ENCODE peak calls at places on chromosomes 13 and 19, in four cellular contexts. F is psoas muscle, K is thoracic aorta, I is Peyer's patch. R is an unnamed sample. For H3K4me1 and H3K36me3, the result is how much of the 10 kb centered on the place peaks cover.

GRCh38 chr19:13102666-13103584 is at the start of gene LYL1:
- DNase-seq in F (peak), K (no peak), I (peak), R (peak)

GRCh38 chr19:40190891-40191835 is at the start of gene MAP3K10:
- DNase-seq in F (peak), K (peak), I (peak), R (peak)

GRCh38 chr19:49556412-49557398 is 23.7 kb downstream of the NOSIP start:
- DNase-seq in F (no peak), K (no peak), I (no peak), R (peak)

GRCh38 chr13:33367931-33368330 is 82.4 kb upstream of the STARD13 start:
- DNase-seq in F (no peak), K (no peak), I (no peak), R (no peak)

GRCh38 chr13:53138369-53139036 is 109.9 kb downstream of the OLFM4 start:
- DNase-seq in F (peak), K (no peak), I (no peak), R (no peak)

GRCh38 chr13:33744589-33745369 is 73.2 kb upstream of the RFC3 start:
- DNase-seq in F (no peak), K (no peak), I (no peak), R (no peak)

GRCh38 chr19:47713046-47714021 is at the start of gene EHD2:
- DNase-seq in F (peak), K (no peak), I (no peak), R (no peak)

GRCh38 chr19:47363758-47364529 is 14.8 kb downstream of the DHX34 start:
- DNase-seq in F (no peak), K (no peak), I (no peak), R (no peak)

GRCh38 chr13:65584126-65584525 is 1646.0 kb downstream of the PCDH9 start:
- DNase-seq in F (no peak), K (no peak), I (no peak), R (no peak)

GRCh38 chr13:109665781-109666249 is 120.6 kb downstream of the IRS2 start:
- DNase-seq in F (no peak), K (no peak), I (no peak), R (no peak)

GRCh38 chr19:48873476-48874308 is 1.5 kb downstream of the PPP1R15A start:
- DNase-seq in F (no peak), K (no peak), I (no peak), R (peak)

GRCh38 chr19:11578342-11579142 is 1.1 kb upstream of the ACP5 start:
- DNase-seq in F (no peak), K (no peak), I (peak), R (peak)

GRCh38 chr13:107847406-107847805 is 367.9 kb downstream of the LIG4 start:
- DNase-seq in F (no peak), K (no peak), I (no peak), R (no peak)

GRCh38 chr13:64371461-64371860 is 2858.7 kb downstream of the PCDH9 start:
- DNase-seq in F (no peak), K (no peak), I (no peak), R (no peak)

GRCh38 chr19:33805313-33805712 is 8.6 kb downstream of the KCTD15 start:
- DNase-seq in F (no peak), K (no peak), I (no peak), R (no peak)

GRCh38 chr19:38194061-38194701 is 29.8 kb downstream of the DPF1 start:
- DNase-seq in F (no peak), K (no peak), I (no peak), R (no peak)

GRCh38 chr13:71770710-71771109 is 96.3 kb downstream of the DACH1 start:
- DNase-seq in F (no peak), K (no peak), I (no peak), R (no peak)

DNA sequence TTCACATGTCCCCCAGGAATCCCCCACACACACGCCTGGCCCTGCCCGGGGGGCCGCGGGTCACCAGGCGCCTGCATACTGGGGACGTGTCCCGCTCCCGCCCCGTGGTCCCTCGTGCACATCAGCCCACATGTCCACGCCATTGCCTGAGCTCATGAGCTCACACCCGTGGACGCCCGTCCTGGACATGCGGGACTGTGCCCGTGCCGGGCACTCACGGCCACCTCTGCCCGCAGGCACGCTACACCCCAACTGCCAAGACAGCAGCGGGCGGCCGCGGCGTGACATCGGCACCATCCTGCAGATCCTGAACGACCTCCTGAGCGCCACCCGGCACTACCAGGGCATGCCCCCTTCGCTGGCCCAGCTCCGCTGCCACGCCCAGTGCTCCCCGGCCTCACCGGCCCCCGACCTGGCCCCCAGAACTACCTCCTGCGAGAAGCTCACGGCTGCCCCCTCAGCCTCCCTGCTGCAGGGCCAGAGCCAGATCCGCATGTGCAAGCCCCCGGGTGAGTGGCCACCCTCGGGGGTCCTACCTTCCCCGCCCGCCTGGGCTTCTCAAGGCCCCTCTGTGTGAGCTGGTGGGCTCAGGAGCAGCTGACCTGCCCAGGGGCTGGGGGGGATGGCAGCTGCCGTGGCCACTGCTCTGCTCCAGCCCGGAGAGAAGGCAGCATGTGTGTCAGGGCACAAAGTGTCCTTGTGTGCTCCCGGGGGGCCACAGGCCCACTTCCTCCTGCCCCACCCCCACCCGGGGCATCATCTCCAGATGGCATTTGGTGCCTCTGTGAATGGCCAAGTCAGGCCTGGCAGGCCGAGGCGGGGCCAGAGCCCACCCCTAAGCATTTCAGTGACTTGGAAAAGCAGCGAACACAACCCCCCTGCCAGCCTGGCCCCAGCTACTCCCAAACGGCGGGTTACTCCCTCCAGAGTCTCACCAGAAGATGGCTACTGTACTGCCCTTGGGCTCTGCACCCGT is 7.1 kb downstream of the MIDN start:
- DNase-seq in F (peak), K (no peak), I (no peak), R (peak)
- H3K4me1 ChIP-seq in F (half or more), K (half or more), I (half or more), R (half or more)

DNA sequence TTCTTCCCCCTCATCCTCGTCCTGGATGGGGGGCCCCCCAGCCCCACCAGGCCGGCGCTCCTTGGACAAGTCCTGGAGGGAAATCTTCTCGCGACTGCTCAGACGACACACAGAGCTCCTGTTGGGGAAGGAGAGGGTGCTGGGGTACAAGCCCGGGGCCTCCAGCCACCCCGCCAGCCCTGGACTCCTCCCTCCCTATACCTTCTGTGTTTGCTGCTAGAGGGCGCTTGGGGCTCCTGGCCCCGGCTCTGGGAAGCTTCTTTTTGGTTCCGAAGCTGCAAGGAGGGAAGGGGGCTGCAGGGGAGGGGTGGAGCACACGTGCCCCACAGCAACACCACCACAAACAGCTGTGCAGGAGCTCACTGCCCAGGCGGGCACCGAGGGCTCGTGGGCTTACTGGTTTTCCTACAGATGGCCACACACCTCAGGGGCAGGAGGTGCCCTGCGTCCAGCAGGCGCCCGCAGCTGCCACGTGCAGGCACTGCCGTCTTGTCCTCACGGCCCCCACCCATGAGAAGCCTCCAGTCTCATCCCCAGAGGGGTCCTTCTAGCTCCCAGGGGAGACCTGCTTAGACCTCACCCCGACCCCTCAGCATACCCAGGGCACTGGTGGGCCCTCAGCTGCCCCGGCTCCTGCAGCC is 20.5 kb downstream of the EPS8L1 start:
- DNase-seq in F (peak), K (no peak), I (no peak), R (no peak)
- H3K36me3 ChIP-seq in F (half or more), K (half or more), I (half or more), R (under half)

DNA sequence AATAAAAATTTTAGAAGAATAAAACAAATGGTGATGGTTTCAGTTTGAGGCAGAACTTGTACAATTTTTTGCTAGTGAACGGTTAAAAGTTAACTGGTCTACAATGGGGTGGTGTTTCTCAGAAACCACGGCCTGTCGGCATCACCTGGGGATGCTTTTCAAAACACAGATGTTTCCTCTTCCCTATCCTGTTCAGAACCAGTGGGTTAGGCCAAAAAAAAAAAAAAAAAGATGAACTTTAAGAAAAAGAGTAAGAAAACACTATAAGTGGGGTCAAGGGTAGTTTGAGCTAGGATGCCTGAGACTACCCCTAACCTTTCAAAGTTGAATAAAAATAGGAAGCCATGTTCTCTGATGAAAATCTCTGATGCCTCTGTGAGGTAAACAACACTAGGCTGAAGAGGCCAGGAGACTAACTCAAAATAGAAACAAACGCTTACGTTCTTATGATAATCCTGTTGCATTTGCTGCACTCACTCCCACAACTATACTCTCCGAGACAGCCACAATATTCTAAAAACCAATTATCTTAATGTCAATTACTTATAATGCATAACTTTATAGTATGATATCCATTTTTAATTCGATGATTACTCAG is 3.3 kb downstream of the MTIF3 start:
- DNase-seq in F (no peak), K (no peak), I (peak), R (no peak)
- H3K4me3 ChIP-seq in F (peak), K (no peak), I (no peak), R (no peak)

GRCh38 chr19:3966051-3967017 is 4.6 kb downstream of the DAPK3 start:
- DNase-seq in F (no peak), K (no peak), I (no peak), R (peak)
- H3K4me1 ChIP-seq in F (half or more), K (under half), I (under half), R (under half)

GRCh38 chr19:10026744-10027143 is 13.5 kb downstream of the RDH8 start:
- DNase-seq in F (no peak), K (no peak), I (no peak), R (no peak)
- H3K36me3 ChIP-seq in F (under half), K (under half), I (under half), R (under half)

GRCh38 chr13:50085063-50085462 is 69.8 kb downstream of the KCNRG start:
- DNase-seq in F (no peak), K (no peak), I (no peak), R (no peak)
- H3K4me3 ChIP-seq in F (no peak), K (peak), I (no peak), R (no peak)

GRCh38 chr19:46350758-46351159 is 3.9 kb downstream of the PPP5C start:
- DNase-seq in F (no peak), K (no peak), I (peak), R (no peak)

GRCh38 chr19:46350029-46350757 is 3.3 kb downstream of the PPP5C start:
- DNase-seq in F (no peak), K (no peak), I (peak), R (peak)

GRCh38 chr19:46353730-46354528 is 7.0 kb downstream of the PPP5C start:
- DNase-seq in F (no peak), K (no peak), I (no peak), R (no peak)

GRCh38 chr19:46349311-46349993 is 2.6 kb downstream of the PPP5C start:
- DNase-seq in F (no peak), K (no peak), I (peak), R (no peak)

DNA sequence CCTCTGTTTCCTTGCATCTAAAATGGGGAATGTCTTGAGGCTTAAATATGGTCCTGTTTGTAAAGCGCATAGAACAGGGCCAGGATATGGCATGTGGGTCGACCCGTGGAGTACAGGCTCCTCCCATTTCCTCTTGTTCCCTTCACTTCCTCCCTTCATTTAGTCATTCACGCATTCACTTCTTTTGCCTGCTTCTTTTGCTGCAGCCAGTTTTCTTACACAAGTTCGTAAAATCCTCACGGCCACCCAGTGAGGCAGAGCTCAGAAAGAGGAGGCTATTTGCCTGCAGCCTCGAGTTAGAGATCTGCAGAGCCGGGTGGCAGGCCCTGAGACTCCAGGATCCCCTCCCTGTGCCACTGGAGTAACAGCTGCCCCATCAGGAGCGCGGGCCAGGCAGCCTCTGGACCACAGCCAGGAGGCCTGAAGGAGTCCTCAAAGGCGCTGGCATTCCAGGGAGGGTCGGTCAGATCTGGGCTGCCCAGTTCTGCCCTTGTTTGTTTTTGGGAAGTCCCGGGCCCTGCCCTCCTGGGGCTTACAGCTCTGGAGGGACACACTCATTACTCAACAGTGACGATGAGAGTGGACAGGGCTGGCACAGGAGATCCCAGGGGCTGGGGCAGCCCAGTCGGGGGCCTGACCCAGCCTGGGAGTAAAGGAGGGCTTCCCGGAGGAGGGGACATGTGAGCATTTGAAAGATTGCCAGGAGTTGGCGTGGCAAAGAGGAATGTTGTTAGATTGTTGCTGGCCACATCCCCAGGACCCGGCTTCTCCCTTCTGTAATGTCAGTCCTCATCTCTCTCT is 4.6 kb downstream of the PPP5C start:
- DNase-seq in F (peak), K (peak), I (peak), R (no peak)
- H3K4me1 ChIP-seq in F (under half), K (under half), I (half or more), R (under half)

R was measured in mucosa of descending colon.